ENCODE peak calls at places on chromosomes 2 and 18, in six cellular contexts. V, L, W, C, U and Z are unnamed samples.

GRCh38 chr2:100820346-100821254 is 661 bp downstream of the NPAS2 start:
- DNase-seq in C (no peak), W (no peak), U (no peak), L (no peak), V (no peak), Z (no peak)

GRCh38 chr2:207662203-207662602 is 37.0 kb upstream of the METTL21A start:
- DNase-seq in V (no peak), W (peak), C (no peak), U (no peak), L (no peak), Z (no peak)

GRCh38 chr2:75162897-75163296 is 36.4 kb downstream of the TACR1 start:
- DNase-seq in C (no peak), W (no peak), V (no peak), L (no peak), U (no peak), Z (no peak)

GRCh38 chr2:166516712-166517303 is 22.8 kb upstream of the SCN7A start:
- DNase-seq in U (no peak), V (no peak), W (no peak), L (peak), C (no peak), Z (peak)

GRCh38 chr18:13388586-13389490 is 170.3 kb downstream of the LDLRAD4 start:
- DNase-seq in C (no peak), L (no peak), V (no peak), U (no peak), W (no peak), Z (no peak)

GRCh38 chr2:100730290-100730868 is 89.6 kb upstream of the NPAS2 start:
- DNase-seq in U (no peak), C (no peak), V (no peak), L (peak), W (peak), Z (peak)

GRCh38 chr2:204505946-204506345 is 39.3 kb upstream of the PARD3B start:
- DNase-seq in W (peak), C (no peak), U (no peak), V (no peak), L (peak), Z (no peak)

GRCh38 chr2:47260971-47261370 is 105.9 kb upstream of the STPG4 start:
- DNase-seq in U (no peak), C (no peak), V (no peak), W (no peak), L (no peak), Z (no peak)

GRCh38 chr2:204486855-204487254 is 58.4 kb upstream of the PARD3B start:
- DNase-seq in L (no peak), C (no peak), V (no peak), W (no peak), U (no peak), Z (no peak)

GRCh38 chr2:59413751-59414570 is 1139.5 kb downstream of the BCL11A start:
- DNase-seq in C (no peak), W (no peak), U (no peak), L (no peak), V (no peak), Z (no peak)

GRCh38 chr2:120017201-120017600 is 4.3 kb downstream of the EPB41L5 start:
- DNase-seq in W (no peak), C (no peak), L (no peak), V (no peak), U (no peak), Z (no peak)

GRCh38 chr2:181341855-181342594 is 115.2 kb upstream of the ITGA4 start:
- DNase-seq in L (no peak), C (no peak), W (no peak), V (no peak), U (no peak), Z (no peak)

GRCh38 chr2:31137211-31138036 is 816 bp downstream of the GALNT14 start:
- DNase-seq in L (peak), C (no peak), U (no peak), V (no peak), W (peak), Z (no peak)

GRCh38 chr18:51185075-51185474 is 12.4 kb downstream of the MEX3C start:
- DNase-seq in W (peak), L (no peak), C (no peak), U (no peak), V (no peak), Z (no peak)

GRCh38 chr2:149087751-149088150 is 49.3 kb downstream of the LYPD6B start:
- DNase-seq in L (no peak), U (no peak), W (no peak), C (no peak), V (no peak), Z (no peak)

GRCh38 chr2:20221169-20221938 is 3.6 kb downstream of the SDC1 start:
- DNase-seq in U (no peak), V (no peak), L (no peak), W (peak), C (no peak), Z (no peak)

GRCh38 chr2:100832885-100833284 is 12.9 kb downstream of the NPAS2 start:
- DNase-seq in L (no peak), V (no peak), U (no peak), W (no peak), C (no peak), Z (no peak)

GRCh38 chr2:70098032-70098431 is 10.8 kb downstream of the PCBP1 start:
- DNase-seq in W (no peak), U (no peak), L (no peak), C (no peak), V (no peak), Z (no peak)

GRCh38 chr2:217066510-217067270 is 206.8 kb upstream of the TNP1 start:
- DNase-seq in W (no peak), C (no peak), L (no peak), V (no peak), U (no peak), Z (peak)

GRCh38 chr2:145652992-145653545 is 1133.2 kb upstream of the ZEB2 start:
- DNase-seq in L (no peak), V (no peak), W (peak), C (no peak), U (no peak), Z (no peak)

GRCh38 chr18:22674300-22674699 is 256.6 kb upstream of the CTAGE1 start:
- DNase-seq in V (no peak), L (peak), C (no peak), U (no peak), W (peak), Z (no peak)

GRCh38 chr2:203038586-203038985 is 23.9 kb downstream of the NBEAL1 start:
- DNase-seq in L (no peak), C (no peak), V (no peak), U (no peak), W (no peak), Z (no peak)

GRCh38 chr2:72973566-72974435 is 56.5 kb downstream of the EMX1 start:
- DNase-seq in V (no peak), L (peak), C (peak), W (peak), U (no peak), Z (peak)

GRCh38 chr2:133532919-133533318 is 35.3 kb downstream of the NCKAP5 start:
- DNase-seq in W (peak), U (no peak), C (no peak), V (no peak), L (peak), Z (peak)

GRCh38 chr2:227106845-227107759 is 56.9 kb downstream of the COL4A4 start:
- DNase-seq in L (peak), C (peak), W (peak), U (peak), V (peak), Z (peak)